ENCODE peak calls at places on chromosomes 1 and 21, in four cellular contexts. Z is GOT3; S is stimulated activated CD4-positive, alpha-beta T cell treated with anti-CD3 and anti-CD28 coated beads, TNF-alpha, amount 100 ng/mL, for 4 hours; N is HuH-7. U is an unnamed sample.

GRCh38 chr1:119080586-119080985 is 59.9 kb downstream of the WARS2 start:
- DNase-seq in N (no peak), Z (no peak), S (no peak), U (no peak)

GRCh38 chr1:9426291-9426711 is 113.0 kb upstream of the SLC25A33 start:
- DNase-seq in S (peak), N (no peak), Z (no peak), U (no peak)

GRCh38 chr1:228515200-228515834 is 28.1 kb downstream of the RNF187 start:
- DNase-seq in N (peak), Z (no peak), S (no peak), U (no peak)

GRCh38 chr1:25131794-25132193 is 100.5 kb downstream of the SYF2 start:
- DNase-seq in N (no peak), Z (no peak), S (no peak), U (no peak)

GRCh38 chr1:27521336-27522147 is 31.6 kb upstream of the WASF2 start:
- DNase-seq in N (no peak), Z (no peak), S (peak), U (no peak)

GRCh38 chr1:234413975-234414374 is 40.7 kb downstream of the COA6 start:
- DNase-seq in S (no peak), Z (no peak), N (no peak), U (no peak)

GRCh38 chr1:246427611-246428010 is 79.5 kb downstream of the SMYD3 start:
- DNase-seq in N (no peak), S (no peak), Z (no peak), U (no peak)

GRCh38 chr1:14987829-14988603 is 165.5 kb upstream of the TMEM51 start:
- DNase-seq in Z (no peak), N (no peak), S (no peak), U (no peak)

GRCh38 chr1:31101147-31101502 is 35.6 kb upstream of the PUM1 start:
- DNase-seq in S (no peak), N (no peak), Z (no peak), U (no peak)

GRCh38 chr1:112852276-112852675 is 103.7 kb downstream of the SLC16A1 start:
- DNase-seq in N (no peak), Z (no peak), S (no peak), U (no peak)

GRCh38 chr1:222736972-222737371 is at the start of gene FAM177B:
- DNase-seq in Z (no peak), S (no peak), N (no peak), U (no peak)

GRCh38 chr1:65148548-65149390 is 766 bp downstream of the AK4 start:
- DNase-seq in N (peak), S (peak), Z (no peak), U (peak)

GRCh38 chr1:119797137-119797536 is 14.1 kb downstream of the REG4 start:
- DNase-seq in S (no peak), N (no peak), Z (no peak), U (no peak)

GRCh38 chr1:81806432-81806770 is 5.7 kb downstream of the ADGRL2 start:
- DNase-seq in Z (no peak), N (no peak), S (no peak), U (no peak)

GRCh38 chr1:247548092-247548491 is 842 bp upstream of the GCSAML start:
- DNase-seq in N (no peak), Z (no peak), S (no peak), U (no peak)

GRCh38 chr1:229536982-229537381 is 21.5 kb downstream of the ABCB10 start:
- DNase-seq in S (no peak), Z (no peak), N (no peak), U (no peak)

GRCh38 chr1:45490623-45491463 is at the start of gene TESK2:
- DNase-seq in N (peak), S (peak), Z (peak), U (peak)

GRCh38 chr1:205325334-205325884 is 3.9 kb upstream of the NUAK2 start:
- DNase-seq in S (no peak), Z (peak), N (peak), U (no peak)

GRCh38 chr1:202145325-202146140 is 996 bp upstream of the ARL8A start:
- DNase-seq in N (no peak), S (no peak), Z (no peak), U (no peak)

GRCh38 chr21:39085843-39086415 is 97.3 kb downstream of the PSMG1 start:
- DNase-seq in Z (no peak), N (no peak), S (no peak), U (no peak)

GRCh38 chr1:23867542-23867952 is 543 bp downstream of the FUCA1 start:
- DNase-seq in S (no peak), Z (no peak), N (peak), U (no peak)

U was measured in pancreas.